ENCODE peak calls at places on chromosome 1, in ten cellular contexts. U is left ventricle myocardium inferior, X is SJSA1, Y is PC-3, J is pancreas, W is left lung, N is aorta, P is GM23338, T is lower lobe of right lung, Z is H9. E is an unnamed sample.

GRCh38 chr1:11331036-11331765 is 58.2 kb downstream of the UBIAD1 start:
- DNase-seq in N (no peak), P (no peak), X (no peak), J (no peak), Z (no peak), W (no peak), Y (peak; percentile 19), U (no peak), T (no peak), E (no peak)

GRCh38 chr1:29424266-29424665 is 187.9 kb downstream of the PTPRU start:
- DNase-seq in Z (no peak), X (no peak), U (no peak), N (no peak), T (no peak), Y (no peak), W (no peak), P (no peak), J (no peak), E (no peak)

GRCh38 chr1:110421159-110421777 is 13.8 kb upstream of the LAMTOR5 start:
- DNase-seq in P (no peak), Z (no peak), N (peak; percentile 55), W (no peak), X (no peak), T (no peak), U (no peak), Y (peak; percentile 39), J (no peak), E (no peak)

GRCh38 chr1:217039926-217040325 is 316.7 kb upstream of the ESRRG start:
- DNase-seq in Y (no peak), W (no peak), P (no peak), X (no peak), T (no peak), Z (no peak), N (no peak), U (no peak), J (no peak), E (no peak)

GRCh38 chr1:200376521-200376920 is 33.3 kb downstream of the ZNF281 start:
- DNase-seq in Y (peak; percentile 58), N (no peak), X (no peak), Z (no peak), U (no peak), P (no peak), T (no peak), W (no peak), J (no peak), E (no peak)

GRCh38 chr1:44357710-44358109 is 2.7 kb upstream of the ERI3 start:
- DNase-seq in T (no peak), N (no peak), Z (no peak), P (no peak), W (no peak), X (no peak), U (no peak), Y (no peak), J (no peak), E (no peak)

GRCh38 chr1:25572708-25573590 is 29.5 kb downstream of the LDLRAP1 start:
- DNase-seq in Y (peak; percentile 64), X (peak; percentile 12), P (peak; percentile 88), Z (peak; percentile 80), N (no peak), U (no peak), T (no peak), J (no peak), W (peak; percentile 81), E (no peak)

GRCh38 chr1:97144527-97144926 is 422.9 kb downstream of the PTBP2 start:
- DNase-seq in W (no peak), T (no peak), X (peak; percentile 69), Z (no peak), N (no peak), P (no peak), U (no peak), J (no peak), Y (peak; percentile 81), E (no peak)

GRCh38 chr1:47023268-47024137 is at the start of gene CYP4X1:
- DNase-seq in X (no peak), W (peak; percentile 70), Z (peak; percentile 62), N (peak; percentile 68), J (peak; percentile 28), P (peak; percentile 71), U (peak; percentile 68), T (peak; percentile 59), Y (no peak), E (no peak)

GRCh38 chr1:153598309-153599172 is 14.4 kb downstream of the S100A16 start:
- DNase-seq in J (no peak), Y (no peak), X (no peak), N (no peak), P (peak; percentile 93), Z (peak; percentile 87), T (no peak), U (no peak), W (no peak), E (no peak)

GRCh38 chr1:87951852-87952251 is 623.2 kb downstream of the LMO4 start:
- DNase-seq in Y (no peak), X (peak; percentile 44), U (no peak), Z (no peak), J (no peak), N (no peak), P (no peak), T (no peak), W (no peak), E (no peak)

GRCh38 chr1:104665300-104665699 is 915.6 kb downstream of the AMY1C start:
- DNase-seq in U (no peak), Y (peak; percentile 29), X (no peak), J (no peak), W (no peak), T (no peak), P (no peak), Z (no peak), N (no peak), E (no peak)

GRCh38 chr1:113742515-113742914 is 16.8 kb downstream of the PHTF1 start:
- DNase-seq in T (no peak), Z (no peak), J (no peak), X (no peak), P (no peak), N (no peak), U (no peak), W (no peak), Y (no peak), E (no peak)

DNA sequence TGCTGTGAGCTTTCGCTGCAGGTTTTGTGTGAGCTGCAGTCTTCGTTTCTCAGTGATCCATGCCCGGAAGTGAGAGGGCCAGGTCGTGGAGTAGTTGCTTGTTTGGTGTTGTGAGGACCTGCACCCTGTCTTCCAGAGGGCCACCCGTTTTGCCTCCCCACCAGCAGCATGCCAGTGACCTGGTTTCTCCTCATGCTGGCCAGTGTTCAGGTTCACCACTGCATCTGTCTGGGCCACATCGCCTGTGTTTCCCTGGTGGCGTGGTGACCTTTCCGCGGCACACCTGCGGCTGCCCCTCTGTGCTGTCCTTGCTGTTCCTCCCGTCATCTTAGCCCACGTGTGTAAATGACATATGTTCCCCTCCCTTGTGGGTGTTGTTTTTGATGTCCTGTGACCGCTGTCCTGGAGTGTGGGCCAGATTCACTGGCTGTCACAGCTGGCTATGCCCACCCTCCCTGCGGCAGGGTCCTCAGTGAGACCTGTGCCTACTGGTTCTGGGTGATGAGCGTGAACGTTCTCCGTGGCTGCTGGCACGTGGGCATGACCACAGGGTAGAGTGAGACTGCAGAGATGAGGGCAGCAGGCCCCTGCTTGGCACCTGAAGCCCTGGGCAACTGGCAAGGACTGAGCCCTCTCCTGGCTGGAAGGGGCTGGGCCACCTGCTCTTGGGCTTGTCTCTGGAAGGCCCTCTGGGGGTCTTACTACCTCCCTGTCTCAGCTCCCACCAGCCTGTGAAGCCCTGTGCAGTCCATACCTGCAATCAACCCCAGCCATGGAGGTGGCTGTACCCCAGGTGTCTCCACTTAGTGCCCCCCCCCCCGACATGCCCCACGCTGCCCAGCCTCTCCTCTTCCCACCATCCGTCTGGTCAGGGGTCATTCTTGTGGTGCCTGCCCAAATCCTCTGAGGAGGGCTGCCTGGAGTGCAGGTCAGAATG is 7.3 kb downstream of the IBA57 start:
- DNase-seq in N (no peak), Z (no peak), Y (no peak), U (no peak), P (no peak), W (no peak), X (no peak), J (no peak), T (no peak), E (no peak)
- H3K27ac ChIP-seq in N (no peak overlapping the region), Z (no peak overlapping the region), Y (no peak overlapping the region), U (no peak overlapping the region), P (no peak overlapping the region), W (no peak overlapping the region), X (no peak overlapping the region), J (no peak overlapping the region), T (no peak overlapping the region), E (no peak overlapping the region)

GRCh38 chr1:115327270-115327669 is 10.8 kb downstream of the NGF start:
- DNase-seq in X (no peak), Z (no peak), Y (no peak), U (no peak), T (no peak), N (no peak), P (no peak), J (no peak), W (no peak), E (no peak)

GRCh38 chr1:115332813-115333608 is 5.0 kb downstream of the NGF start:
- DNase-seq in P (peak; percentile 38), U (no peak), Z (no peak), X (no peak), W (no peak), J (no peak), Y (no peak), N (no peak), T (no peak), E (no peak)

GRCh38 chr1:115329965-115330364 is 8.1 kb downstream of the NGF start:
- DNase-seq in P (no peak), T (no peak), Y (peak; percentile 29), Z (no peak), W (no peak), X (no peak), N (no peak), U (no peak), J (no peak), E (no peak)

GRCh38 chr1:115330480-115331013 is 7.5 kb downstream of the NGF start:
- DNase-seq in T (no peak), U (no peak), P (no peak), Y (peak; percentile 62), N (peak; percentile 73), W (no peak), Z (no peak), X (peak; percentile 92), J (no peak), E (no peak)

GRCh38 chr1:115331531-115332331 is 6.3 kb downstream of the NGF start:
- DNase-seq in Z (no peak), W (no peak), U (no peak), X (peak; percentile 52), P (no peak), J (no peak), T (no peak), N (no peak), Y (no peak), E (no peak)
- H3K27ac ChIP-seq in Z (no peak overlapping the region), W (no peak overlapping the region), U (peak overlapping the region; percentile 88), X (peak overlapping the region; percentile 82), P (no peak overlapping the region), J (no peak overlapping the region), T (peak overlapping the region; percentile 1), N (peak overlapping the region; percentile 82), Y (peak overlapping the region; percentile 27), E (no peak overlapping the region)

GRCh38 chr1:32873484-32873883 is 2.8 kb upstream of the FNDC5 start:
- DNase-seq in Y (no peak), T (no peak), U (no peak), P (no peak), N (no peak), W (no peak), Z (no peak), J (no peak), X (no peak), E (no peak)
- H3K27ac ChIP-seq in Y (no peak overlapping the region), T (no peak overlapping the region), U (no peak overlapping the region), P (no peak overlapping the region), N (no peak overlapping the region), W (no peak overlapping the region), Z (no peak overlapping the region), J (no peak overlapping the region), X (no peak overlapping the region), E (no peak overlapping the region)

GRCh38 chr1:3117879-3118278 is 48.9 kb downstream of the PRDM16 start:
- DNase-seq in T (no peak), P (no peak), J (no peak), U (no peak), Z (no peak), N (no peak), Y (no peak), W (no peak), X (no peak), E (no peak)
- H3K27ac ChIP-seq in T (no peak overlapping the region), P (no peak overlapping the region), J (no peak overlapping the region), U (no peak overlapping the region), Z (no peak overlapping the region), N (no peak overlapping the region), Y (no peak overlapping the region), W (no peak overlapping the region), X (no peak overlapping the region), E (no peak overlapping the region)

E was measured in RWPE2.